ENCODE peak calls at places on chromosome 3, in seven cellular contexts. O is H9, Y is fibroblast of lung, A is mesendoderm, G is adipocyte, Z is kidney, C is K562. S is an unnamed sample. For H3K4me1, the result is how much of the 10 kb centered on the place peaks cover.

GRCh38 chr3:142886938-142887337 is 1.9 kb downstream of the PCOLCE2 start:
- DNase-seq in O (no peak), Y (peak), A (no peak), G (peak), Z (no peak), C (peak), S (no peak)

GRCh38 chr3:42099020-42099765 is 8.0 kb downstream of the TRAK1 start:
- DNase-seq in O (no peak), Y (no peak), A (no peak), G (no peak), Z (no peak), C (no peak), S (no peak)

GRCh38 chr3:192892981-192893827 is 24.5 kb downstream of the MB21D2 start:
- DNase-seq in O (peak), Y (peak), A (peak), G (no peak), Z (peak), C (peak), S (peak)

GRCh38 chr3:49671291-49672288 is 2.6 kb upstream of the APEH start:
- DNase-seq in O (peak), Y (peak), A (peak), G (peak), Z (peak), C (peak), S (peak)

GRCh38 chr3:66822059-66823009 is 175.8 kb upstream of the KBTBD8 start:
- DNase-seq in O (peak), Y (peak), A (peak), G (peak), Z (no peak), C (peak), S (peak)

GRCh38 chr3:69822501-69822900 is 83.2 kb downstream of the MITF start:
- DNase-seq in O (no peak), Y (no peak), A (no peak), G (no peak), Z (no peak), C (no peak), S (no peak)

GRCh38 chr3:40504636-40505430 is 1.0 kb upstream of the ZNF620 start:
- DNase-seq in O (no peak), Y (peak), A (peak), G (peak), Z (no peak), C (no peak), S (no peak)

GRCh38 chr3:197306374-197307086 is 8.1 kb upstream of the DLG1 start:
- DNase-seq in O (no peak), Y (peak), A (peak), G (peak), Z (no peak), C (no peak), S (no peak)

GRCh38 chr3:186571644-186572013 is 1.1 kb downstream of the DNAJB11 start:
- DNase-seq in O (no peak), Y (no peak), A (no peak), G (no peak), Z (no peak), C (no peak), S (no peak)

GRCh38 chr3:196753201-196753600 is 13.5 kb downstream of the PAK2 start:
- DNase-seq in O (no peak), Y (no peak), A (no peak), G (no peak), Z (no peak), C (no peak), S (no peak)

GRCh38 chr3:113559011-113559410 is 26.7 kb downstream of the SIDT1 start:
- DNase-seq in O (no peak), Y (no peak), A (no peak), G (no peak), Z (no peak), C (no peak), S (no peak)

GRCh38 chr3:78201066-78201465 is 1161.2 kb downstream of the ROBO2 start:
- DNase-seq in O (no peak), Y (peak), A (no peak), G (no peak), Z (no peak), C (no peak), S (no peak)

GRCh38 chr3:33131328-33132018 is 17.7 kb downstream of the CRTAP start:
- DNase-seq in O (peak), Y (peak), A (peak), G (peak), Z (no peak), C (peak), S (peak)

GRCh38 chr3:186825294-186825821 is 17.2 kb upstream of the ADIPOQ start:
- DNase-seq in O (peak), Y (peak), A (peak), G (peak), Z (peak), C (peak), S (peak)

GRCh38 chr3:113260980-113261920 is 49.9 kb downstream of the BOC start:
- DNase-seq in O (no peak), Y (no peak), A (no peak), G (peak), Z (peak), C (no peak), S (no peak)

GRCh38 chr3:138173769-138174420 is 826 bp downstream of the DBR1 start:
- DNase-seq in O (no peak), Y (peak), A (no peak), G (peak), Z (no peak), C (peak), S (no peak)

GRCh38 chr3:187291001-187291511 is 481 bp downstream of the MASP1 start:
- DNase-seq in O (peak), Y (peak), A (no peak), G (peak), Z (no peak), C (no peak), S (no peak)

GRCh38 chr3:197331131-197331530 is 32.7 kb upstream of the DLG1 start:
- DNase-seq in O (no peak), Y (no peak), A (peak), G (no peak), Z (no peak), C (no peak), S (peak)

GRCh38 chr3:171821778-171822358 is 11.6 kb upstream of the PLD1 start:
- DNase-seq in O (no peak), Y (no peak), A (no peak), G (no peak), Z (no peak), C (no peak), S (no peak)

GRCh38 chr3:62884041-62884870 is 9.0 kb upstream of the CADPS start:
- DNase-seq in O (no peak), Y (no peak), A (peak), G (no peak), Z (no peak), C (no peak), S (no peak)

GRCh38 chr3:23235264-23235663 is 32.1 kb downstream of the UBE2E2 start:
- DNase-seq in O (no peak), Y (no peak), A (no peak), G (no peak), Z (no peak), C (no peak), S (no peak)

GRCh38 chr3:131238496-131238895 is 143.1 kb upstream of the NUDT16 start:
- DNase-seq in O (no peak), Y (no peak), A (no peak), G (no peak), Z (no peak), C (no peak), S (no peak)

GRCh38 chr3:17894434-17895060 is 152.1 kb upstream of the TBC1D5 start:
- DNase-seq in O (peak), Y (peak), A (peak), G (peak), Z (no peak), C (peak), S (peak)

GRCh38 chr3:10742031-10742671 is 73.9 kb upstream of the SLC6A11 start:
- DNase-seq in O (no peak), Y (no peak), A (no peak), G (no peak), Z (no peak), C (no peak), S (peak)

GRCh38 chr3:149480326-149481017 is 6.0 kb downstream of the TM4SF4 start:
- DNase-seq in O (peak), Y (peak), A (peak), G (peak), Z (peak), C (peak), S (peak)

GRCh38 chr3:194682651-194683310 is 2.9 kb upstream of the FAM43A start:
- DNase-seq in O (peak), Y (peak), A (peak), G (peak), Z (peak), C (peak), S (peak)

GRCh38 chr3:23359116-23359515 is 156.0 kb downstream of the UBE2E2 start:
- DNase-seq in O (no peak), Y (no peak), A (no peak), G (no peak), Z (no peak), C (no peak), S (no peak)

GRCh38 chr3:118554148-118554819 is 480.4 kb downstream of the IGSF11 start:
- DNase-seq in O (no peak), Y (no peak), A (no peak), G (no peak), Z (no peak), C (no peak), S (no peak)

GRCh38 chr3:111730143-111730542 is 128.9 kb upstream of the PHLDB2 start:
- DNase-seq in O (no peak), Y (no peak), A (no peak), G (no peak), Z (no peak), C (no peak), S (no peak)
- H3K9ac ChIP-seq in O (no peak), Y (no peak), A (no peak), G (no peak), Z (no peak), C (no peak), S (no peak)

GRCh38 chr3:119665954-119666559 is 5.7 kb upstream of the POPDC2 start:
- DNase-seq in O (no peak), Y (no peak), A (no peak), G (no peak), Z (no peak), C (no peak), S (no peak)

GRCh38 chr3:119664850-119665379 is 4.5 kb upstream of the POPDC2 start:
- DNase-seq in O (no peak), Y (no peak), A (peak), G (no peak), Z (no peak), C (peak), S (no peak)

GRCh38 chr3:119662604-119663377 is 2.4 kb upstream of the POPDC2 start:
- DNase-seq in O (no peak), Y (peak), A (no peak), G (no peak), Z (no peak), C (no peak), S (no peak)

GRCh38 chr3:119664370-119664769 is 4.0 kb upstream of the POPDC2 start:
- DNase-seq in O (no peak), Y (no peak), A (no peak), G (no peak), Z (no peak), C (no peak), S (no peak)

GRCh38 chr3:119663885-119664284 is 3.5 kb upstream of the POPDC2 start:
- DNase-seq in O (no peak), Y (no peak), A (no peak), G (no peak), Z (no peak), C (no peak), S (no peak)
- H3K4me1 ChIP-seq in O (under half), Y (under half), A (under half), G (under half), Z (under half), C (under half), S (under half)

GRCh38 chr3:146165844-146166243 is 4.9 kb upstream of the PLOD2 start:
- DNase-seq in O (no peak), Y (no peak), A (no peak), G (no peak), Z (no peak), C (no peak), S (no peak)

GRCh38 chr3:146164951-146165350 is 4.0 kb upstream of the PLOD2 start:
- DNase-seq in O (no peak), Y (no peak), A (peak), G (no peak), Z (no peak), C (no peak), S (no peak)

GRCh38 chr3:146164506-146164905 is 3.5 kb upstream of the PLOD2 start:
- DNase-seq in O (no peak), Y (no peak), A (no peak), G (no peak), Z (no peak), C (no peak), S (no peak)

GRCh38 chr3:146166450-146167222 is 5.7 kb upstream of the PLOD2 start:
- DNase-seq in O (no peak), Y (peak), A (peak), G (peak), Z (no peak), C (no peak), S (no peak)

GRCh38 chr3:146165370-146165769 is 4.4 kb upstream of the PLOD2 start:
- DNase-seq in O (no peak), Y (peak), A (no peak), G (peak), Z (no peak), C (no peak), S (no peak)
- H3K9ac ChIP-seq in O (no peak), Y (no peak), A (no peak), G (peak), Z (no peak), C (no peak), S (no peak)

GRCh38 chr3:77038468-77038927 is 1.4 kb upstream of the ROBO2 start:
- DNase-seq in O (peak), Y (peak), A (peak), G (peak), Z (peak), C (peak), S (peak)
- H3K4me1 ChIP-seq in O (under half), Y (under half), A (under half), G (under half), Z (under half), C (under half), S (under half)

DNA sequence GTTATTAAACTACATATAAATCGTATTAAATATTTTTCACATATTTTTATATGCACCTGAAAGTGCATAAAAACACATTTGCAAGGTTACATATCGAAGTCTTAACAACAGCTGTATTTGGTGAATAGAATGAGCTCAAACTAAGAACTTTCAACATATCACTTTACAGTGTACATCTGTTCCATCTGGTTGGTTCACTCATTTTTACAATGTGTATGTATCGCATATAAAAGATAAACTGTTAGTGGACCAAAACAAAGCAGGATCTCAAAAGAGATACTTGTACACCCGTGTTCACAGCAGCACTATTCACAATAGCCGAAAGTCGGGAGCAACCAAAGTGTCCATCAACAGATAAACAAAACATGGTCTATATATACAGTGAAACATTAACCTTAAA is 55.8 kb downstream of the TBL1XR1 start:
- DNase-seq in O (no peak), Y (no peak), A (no peak), G (no peak), Z (no peak), C (no peak), S (no peak)
- H3K9ac ChIP-seq in O (no peak), Y (no peak), A (no peak), G (no peak), Z (no peak), C (no peak), S (no peak)

GRCh38 chr3:71060536-71060935 is 523.0 kb downstream of the FOXP1 start:
- DNase-seq in O (no peak), Y (no peak), A (no peak), G (no peak), Z (no peak), C (no peak), S (no peak)

GRCh38 chr3:71061037-71061436 is 522.5 kb downstream of the FOXP1 start:
- DNase-seq in O (no peak), Y (no peak), A (no peak), G (no peak), Z (no peak), C (no peak), S (no peak)

GRCh38 chr3:71062037-71062919 is 521.2 kb downstream of the FOXP1 start:
- DNase-seq in O (no peak), Y (peak), A (no peak), G (peak), Z (no peak), C (no peak), S (no peak)

GRCh38 chr3:71062920-71063767 is 520.4 kb downstream of the FOXP1 start:
- DNase-seq in O (no peak), Y (peak), A (no peak), G (peak), Z (no peak), C (peak), S (no peak)

GRCh38 chr3:71061581-71061980 is 521.9 kb downstream of the FOXP1 start:
- DNase-seq in O (no peak), Y (no peak), A (no peak), G (no peak), Z (no peak), C (no peak), S (no peak)
- H3K4me1 ChIP-seq in O (under half), Y (under half), A (under half), G (half or more), Z (under half), C (under half), S (under half)

DNA sequence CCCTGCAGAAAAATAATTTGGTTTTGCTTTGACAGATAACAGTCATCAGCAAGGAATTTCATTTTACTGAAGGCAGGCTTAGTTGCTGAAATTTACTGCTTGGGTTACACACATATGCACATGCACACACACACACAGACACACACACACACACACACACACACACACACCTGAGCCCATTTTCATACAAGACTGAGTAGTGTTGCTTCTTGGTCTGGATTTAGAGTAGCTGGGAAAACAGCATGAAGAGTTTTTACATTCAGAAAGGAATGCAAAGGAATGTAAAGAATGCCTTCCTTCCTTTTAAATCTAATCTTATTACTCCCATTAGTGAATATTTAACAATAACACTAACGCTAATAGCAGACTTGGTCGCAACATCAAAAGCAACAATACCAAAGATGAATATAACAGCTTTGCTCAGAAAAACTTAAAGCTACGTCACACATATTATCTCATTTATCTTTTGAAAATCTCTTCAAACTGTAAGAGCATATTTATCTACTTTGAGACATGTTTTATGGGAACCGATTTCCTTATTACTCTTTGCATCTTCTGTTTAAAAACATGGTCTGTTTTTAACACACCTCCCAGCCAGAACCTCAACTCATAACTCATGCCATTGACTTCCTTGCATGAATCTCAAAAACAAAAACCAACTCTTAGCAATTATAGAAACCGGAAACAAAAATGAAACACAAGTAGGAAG is 32.5 kb downstream of the RFTN1 start:
- DNase-seq in O (no peak), Y (peak), A (peak), G (peak), Z (no peak), C (no peak), S (peak)
- H3K9ac ChIP-seq in O (no peak), Y (no peak), A (no peak), G (no peak), Z (no peak), C (no peak), S (no peak)